ENCODE peak calls at places on chromosomes 1 and 21, in seven cellular contexts. U, Q, N, R, Z, P and K are unnamed samples.

GRCh38 chr1:173453982-173454381 is 23.2 kb upstream of the PRDX6 start:
- DNase-seq in U (no peak), Q (no peak), N (no peak), R (peak; percentile 70), Z (no peak), P (no peak), K (no peak)

GRCh38 chr21:45280969-45281368 is 6.7 kb downstream of the POFUT2 start:
- DNase-seq in U (peak; percentile 19), Q (no peak), N (no peak), R (no peak), Z (peak; percentile 3), P (no peak), K (no peak)

GRCh38 chr21:45981154-45981606 is 390 bp upstream of the COL6A1 start:
- DNase-seq in U (peak; percentile 83), Q (no peak), N (peak; percentile 75), R (peak; percentile 88), Z (peak; percentile 90), P (peak; percentile 92), K (peak; percentile 92)

GRCh38 chr1:36711480-36711879 is 228.8 kb upstream of the CSF3R start:
- DNase-seq in U (no peak), Q (no peak), N (no peak), R (no peak), Z (no peak), P (no peak), K (no peak)

GRCh38 chr21:38126677-38127271 is 130.0 kb upstream of the KCNJ15 start:
- DNase-seq in U (peak; percentile 76), Q (no peak), N (peak; percentile 51), R (peak; percentile 33), Z (peak; percentile 34), P (peak; percentile 30), K (no peak)

GRCh38 chr21:27570306-27570868 is 603.5 kb upstream of the ADAMTS5 start:
- DNase-seq in U (no peak), Q (no peak), N (no peak), R (peak; percentile 94), Z (peak; percentile 80), P (peak; percentile 96), K (peak; percentile 78)

GRCh38 chr21:38753114-38754100 is 52.3 kb upstream of the ETS2 start:
- DNase-seq in U (no peak), Q (no peak), N (no peak), R (no peak), Z (no peak), P (peak; percentile 73), K (no peak)

GRCh38 chr1:24888061-24888970 is 41.8 kb downstream of the RUNX3 start:
- DNase-seq in U (no peak), Q (no peak), N (no peak), R (no peak), Z (no peak), P (no peak), K (no peak)

GRCh38 chr1:18994381-18994780 is 37.9 kb upstream of the IFFO2 start:
- DNase-seq in U (no peak), Q (no peak), N (no peak), R (no peak), Z (no peak), P (no peak), K (peak; percentile 13)

GRCh38 chr1:194076646-194077045 is 890.2 kb upstream of the B3GALT2 start:
- DNase-seq in U (no peak), Q (no peak), N (no peak), R (peak; percentile 66), Z (no peak), P (no peak), K (no peak)

GRCh38 chr1:1242461-1243080 is 4.0 kb downstream of the C1QTNF12 start:
- DNase-seq in U (no peak), Q (no peak), N (no peak), R (no peak), Z (no peak), P (no peak), K (no peak)

GRCh38 chr1:172472495-172472894 is 28.6 kb upstream of the PIGC start:
- DNase-seq in U (no peak), Q (no peak), N (no peak), R (no peak), Z (no peak), P (no peak), K (no peak)

GRCh38 chr1:50977575-50978143 is 7.6 kb downstream of the CDKN2C start:
- DNase-seq in U (peak; percentile 77), Q (no peak), N (peak; percentile 49), R (peak; percentile 52), Z (peak; percentile 69), P (peak; percentile 60), K (no peak)

GRCh38 chr1:228841632-228842031 is 106.4 kb downstream of the RHOU start:
- DNase-seq in U (no peak), Q (no peak), N (no peak), R (no peak), Z (no peak), P (no peak), K (no peak)

GRCh38 chr1:183164963-183165362 is 21.1 kb upstream of the LAMC2 start:
- DNase-seq in U (no peak), Q (no peak), N (no peak), R (no peak), Z (no peak), P (no peak), K (no peak)

GRCh38 chr21:45308211-45309068 is 20.7 kb upstream of the POFUT2 start:
- DNase-seq in U (peak; percentile 75), Q (no peak), N (peak; percentile 37), R (peak; percentile 88), Z (peak; percentile 59), P (peak; percentile 95), K (peak; percentile 4)

GRCh38 chr1:245870698-245871097 is 636.4 kb downstream of the SMYD3 start:
- DNase-seq in U (no peak), Q (no peak), N (no peak), R (no peak), Z (no peak), P (no peak), K (no peak)

GRCh38 chr1:205018381-205018780 is 24.6 kb upstream of the CNTN2 start:
- DNase-seq in U (no peak), Q (no peak), N (no peak), R (no peak), Z (no peak), P (no peak), K (no peak)
- H3K27me3 ChIP-seq in U (no peaks in the 10 kb centered on the region), Q (no peaks in the 10 kb centered on the region), N (no peaks in the 10 kb centered on the region), R (peaks cover 53% of the 10 kb centered on the region), Z (no peaks in the 10 kb centered on the region), P (no peaks in the 10 kb centered on the region), K (no peaks in the 10 kb centered on the region)

DNA sequence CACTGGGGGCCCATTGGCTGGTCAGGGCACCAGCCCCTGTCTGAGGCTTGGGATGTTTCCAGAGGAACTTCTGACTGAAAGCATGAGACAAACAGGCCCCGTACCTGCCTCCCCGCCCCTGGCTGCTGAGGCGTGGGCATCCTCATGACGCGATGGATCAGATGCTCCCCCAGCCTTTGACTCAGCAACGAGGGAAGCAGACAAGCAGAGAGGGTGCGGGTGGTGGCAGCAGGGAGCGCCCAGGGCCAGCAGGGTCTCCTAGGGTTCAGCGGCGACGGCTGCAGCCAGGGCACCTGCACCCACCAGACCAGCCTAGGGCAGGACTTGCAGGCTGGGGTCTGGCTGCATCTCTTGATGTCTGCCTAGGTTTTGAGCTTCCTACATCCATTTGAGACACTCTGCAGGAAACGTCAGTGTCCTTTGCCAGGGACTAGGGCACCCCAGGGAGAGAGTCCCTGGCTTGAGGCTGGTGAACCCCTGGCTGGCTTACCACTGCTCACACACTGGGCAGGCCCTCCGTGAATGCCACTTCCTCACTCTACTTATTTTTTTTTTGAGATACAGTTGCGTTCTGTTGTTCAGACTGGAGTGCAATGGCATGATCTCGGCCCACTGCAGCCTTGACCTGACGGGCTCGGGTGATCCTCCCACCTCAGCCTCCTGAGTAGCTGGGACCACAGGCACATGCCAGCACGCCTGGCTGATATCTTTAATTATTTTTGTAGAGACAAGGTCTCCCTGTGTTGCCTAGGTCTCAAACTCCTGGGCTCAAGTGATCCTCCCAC is 63.3 kb downstream of the DHRS3 start:
- DNase-seq in U (peak; percentile 56), Q (no peak), N (no peak), R (no peak), Z (no peak), P (no peak), K (no peak)
- H3K4me1 ChIP-seq in U (peaks cover 42% of the 10 kb centered on the region), Q (no peaks in the 10 kb centered on the region), N (no peaks in the 10 kb centered on the region), R (peaks cover 21% of the 10 kb centered on the region), Z (peaks cover 11% of the 10 kb centered on the region), P (peaks cover 12% of the 10 kb centered on the region), K (peaks cover 52% of the 10 kb centered on the region)

DNA sequence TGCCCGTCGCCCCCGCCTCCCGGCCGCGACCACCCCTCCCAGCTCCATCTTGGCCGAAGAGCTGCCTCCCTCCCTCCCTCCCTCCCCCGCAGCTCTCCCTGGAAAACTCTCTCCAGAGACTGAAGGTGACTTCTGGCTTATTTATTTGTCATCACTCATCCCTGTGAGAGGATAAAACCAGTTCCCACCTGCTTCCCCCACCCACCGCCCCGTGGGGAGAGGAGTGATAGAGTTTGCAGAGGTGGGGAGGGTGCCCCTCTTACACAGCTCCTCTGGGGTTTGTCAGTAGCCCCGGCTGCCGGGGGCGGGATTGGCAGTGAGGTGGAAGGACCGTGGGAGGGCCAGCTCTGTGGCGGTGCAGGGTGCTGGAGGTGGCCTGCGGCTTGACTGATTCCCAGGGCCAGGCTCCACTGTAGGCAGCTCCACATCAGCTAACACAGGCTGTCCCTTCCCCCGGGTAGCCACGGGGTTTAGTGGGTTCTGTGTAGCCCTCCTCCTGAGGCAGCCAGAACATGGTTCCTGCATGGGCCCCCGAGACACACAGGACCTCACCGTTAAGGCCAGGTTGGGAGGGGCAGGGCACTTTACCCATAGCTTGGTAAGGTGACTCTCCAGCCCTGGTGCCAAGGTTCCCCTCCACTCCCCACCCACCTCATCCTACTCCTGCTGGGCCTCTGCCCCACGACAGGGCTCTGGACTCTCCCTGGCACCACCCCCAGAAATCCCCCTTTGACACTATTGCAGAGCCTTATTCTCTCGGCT is 62.2 kb downstream of the ELK4 start:
- DNase-seq in U (peak; percentile 55), Q (no peak), N (no peak), R (no peak), Z (no peak), P (no peak), K (no peak)
- H3K27me3 ChIP-seq in U (peaks cover 23% of the 10 kb centered on the region), Q (no peaks in the 10 kb centered on the region), N (peaks cover 23% of the 10 kb centered on the region), R (peaks cover 81% of the 10 kb centered on the region), Z (no peaks in the 10 kb centered on the region), P (peaks cover 47% of the 10 kb centered on the region), K (peaks cover 3% of the 10 kb centered on the region)

GRCh38 chr1:100556181-100556580 is 18.2 kb downstream of the GPR88 start:
- DNase-seq in U (no peak), Q (no peak), N (no peak), R (no peak), Z (no peak), P (no peak), K (no peak)

GRCh38 chr1:100557606-100557953 is 19.6 kb downstream of the GPR88 start:
- DNase-seq in U (no peak), Q (no peak), N (no peak), R (no peak), Z (no peak), P (no peak), K (no peak)

GRCh38 chr1:100552922-100553321 is 15.0 kb downstream of the GPR88 start:
- DNase-seq in U (no peak), Q (no peak), N (no peak), R (no peak), Z (no peak), P (no peak), K (no peak)

GRCh38 chr1:100556925-100557605 is 19.1 kb downstream of the GPR88 start:
- DNase-seq in U (no peak), Q (no peak), N (no peak), R (no peak), Z (no peak), P (no peak), K (no peak)

DNA sequence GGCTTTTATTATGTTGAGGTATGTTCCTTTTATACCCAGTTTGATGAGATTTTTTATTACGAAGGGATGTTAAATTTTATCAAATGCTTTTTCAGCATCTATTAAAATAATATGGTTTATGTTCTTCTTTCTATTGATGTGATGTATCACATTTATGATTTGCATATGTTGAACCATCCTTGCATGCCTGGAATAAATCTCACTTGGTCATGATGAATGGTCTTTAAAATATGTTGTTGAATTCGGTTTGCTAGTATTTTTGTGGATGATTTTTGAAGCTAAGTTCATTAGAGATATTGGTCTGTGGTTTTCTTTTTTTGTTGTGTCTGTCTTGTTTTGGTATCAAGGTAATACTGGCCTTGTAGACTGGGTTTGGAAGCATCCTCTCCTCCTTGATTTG is 14.1 kb downstream of the GPR88 start:
- DNase-seq in U (no peak), Q (no peak), N (no peak), R (no peak), Z (no peak), P (no peak), K (no peak)
- H3K4me1 ChIP-seq in U (no peaks in the 10 kb centered on the region), Q (no peaks in the 10 kb centered on the region), N (no peaks in the 10 kb centered on the region), R (no peaks in the 10 kb centered on the region), Z (no peaks in the 10 kb centered on the region), P (no peaks in the 10 kb centered on the region), K (no peaks in the 10 kb centered on the region)